ENCODE peak calls at places on chromosomes 2 and 18, in nine cellular contexts. S is esophagus squamous epithelium; O is fibroblast of pulmonary artery; M is heart left ventricle; D is prostate gland; G is CD8-positive, alpha-beta memory T cell; R is SHP77 treated with DMSO at 0.1 percent for 48 hours; L is BE2C; V is posterior cingulate gyrus. Z is an unnamed sample.

GRCh38 chr18:74351354-74351753 is 35.7 kb downstream of the C18orf63 start:
- DNase-seq in V (no peak), G (no peak), D (no peak), O (peak), M (no peak), R (no peak), L (no peak), S (no peak), Z (peak)

GRCh38 chr2:85247591-85247990 is 80.2 kb downstream of the TGOLN2 start:
- DNase-seq in G (no peak), D (no peak), R (no peak), M (no peak), L (no peak), O (no peak), S (no peak), V (no peak), Z (no peak)

GRCh38 chr18:59921384-59921891 is 21.6 kb downstream of the PMAIP1 start:
- DNase-seq in R (no peak), G (peak), O (no peak), S (no peak), V (no peak), D (no peak), L (no peak), M (no peak), Z (no peak)

GRCh38 chr2:118709786-118710185 is 137.7 kb downstream of the EN1 start:
- DNase-seq in L (no peak), D (no peak), O (peak), G (no peak), M (no peak), V (no peak), S (no peak), R (no peak), Z (no peak)

GRCh38 chr2:165522746-165523145 is 53.2 kb downstream of the CSRNP3 start:
- DNase-seq in V (no peak), M (no peak), L (no peak), D (no peak), O (no peak), G (no peak), S (no peak), R (no peak), Z (no peak)

GRCh38 chr2:98367721-98368120 is 21.5 kb downstream of the CNGA3 start:
- DNase-seq in G (no peak), O (no peak), L (no peak), M (no peak), D (no peak), V (no peak), R (no peak), S (no peak), Z (no peak)

GRCh38 chr18:31533236-31533635 is 35.3 kb downstream of the DSG2 start:
- DNase-seq in O (no peak), R (no peak), S (no peak), V (no peak), G (no peak), L (no peak), M (no peak), D (no peak), Z (no peak)

GRCh38 chr2:46984642-46985476 is 69.3 kb upstream of the MCFD2 start:
- DNase-seq in R (no peak), M (no peak), S (no peak), L (no peak), V (no peak), O (peak), D (peak), G (no peak), Z (peak)

GRCh38 chr2:105515581-105516415 is 116.9 kb upstream of the FHL2 start:
- DNase-seq in S (no peak), R (peak), D (peak), G (no peak), L (no peak), M (peak), V (no peak), O (no peak), Z (no peak)

GRCh38 chr2:11514081-11514730 is 19.6 kb upstream of the GREB1 start:
- DNase-seq in O (no peak), L (no peak), M (no peak), V (no peak), D (no peak), S (no peak), R (no peak), G (no peak), Z (no peak)

GRCh38 chr2:140586379-140586778 is 1544.4 kb downstream of the LRP1B start:
- DNase-seq in R (no peak), S (no peak), G (no peak), O (peak), M (no peak), D (no peak), L (peak), V (no peak), Z (peak)